ENCODE peak calls at places on chromosomes 1 and 21, in seven cellular contexts. K, V, G, M, N, C and J are unnamed samples.

GRCh38 chr1:8541961-8542521 is 224.1 kb downstream of the SLC45A1 start:
- DNase-seq in K (no peak), V (peak), G (no peak), M (peak), N (no peak), C (peak), J (no peak)

GRCh38 chr1:191993549-191993948 is 164.7 kb upstream of the RGS18 start:
- DNase-seq in K (no peak), V (peak), G (no peak), M (peak), N (no peak), C (peak), J (peak)

GRCh38 chr1:30834249-30834648 is 74.3 kb downstream of the SDC3 start:
- DNase-seq in K (no peak), V (no peak), G (no peak), M (no peak), N (no peak), C (no peak), J (no peak)

GRCh38 chr1:212477014-212477679 is 44.4 kb downstream of the NENF start:
- DNase-seq in K (peak), V (peak), G (peak), M (peak), N (peak), C (peak), J (peak)

GRCh38 chr1:105137543-105138444 is 1388.1 kb downstream of the AMY1C start:
- DNase-seq in K (peak), V (no peak), G (peak), M (peak), N (peak), C (peak), J (peak)

GRCh38 chr1:25028910-25029599 is 99.0 kb upstream of the RUNX3 start:
- DNase-seq in K (no peak), V (no peak), G (no peak), M (no peak), N (no peak), C (no peak), J (no peak)

GRCh38 chr1:97844552-97845089 is 76.2 kb downstream of the DPYD start:
- DNase-seq in K (no peak), V (no peak), G (no peak), M (no peak), N (no peak), C (no peak), J (no peak)

GRCh38 chr1:11929849-11930248 is 3.6 kb upstream of the KIAA2013 start:
- DNase-seq in K (no peak), V (peak), G (no peak), M (peak), N (no peak), C (no peak), J (peak)

GRCh38 chr21:40255665-40256064 is 388.4 kb downstream of the PCP4 start:
- DNase-seq in K (no peak), V (no peak), G (no peak), M (no peak), N (no peak), C (no peak), J (no peak)

GRCh38 chr1:119968068-119968492 is 71.8 kb upstream of the ADAM30 start:
- DNase-seq in K (peak), V (peak), G (peak), M (peak), N (peak), C (peak), J (peak)

GRCh38 chr1:168342572-168343280 is 62.0 kb downstream of the TBX19 start:
- DNase-seq in K (peak), V (peak), G (peak), M (peak), N (peak), C (peak), J (peak)

GRCh38 chr1:12480748-12481362 is 137.2 kb downstream of the DHRS3 start:
- DNase-seq in K (no peak), V (peak), G (no peak), M (peak), N (no peak), C (peak), J (peak)

GRCh38 chr1:28848408-28848807 is 36.4 kb downstream of the OPRD1 start:
- DNase-seq in K (no peak), V (no peak), G (no peak), M (no peak), N (no peak), C (no peak), J (no peak)

GRCh38 chr1:24540051-24540905 is 15.6 kb upstream of the NCMAP start:
- DNase-seq in K (no peak), V (no peak), G (no peak), M (peak), N (no peak), C (no peak), J (no peak)

GRCh38 chr21:38917045-38917774 is 111.5 kb downstream of the ETS2 start:
- DNase-seq in K (no peak), V (no peak), G (no peak), M (no peak), N (no peak), C (no peak), J (no peak)
- H4K8ac ChIP-seq in K (no peak), V (no peak), G (no peak), M (no peak), N (no peak), C (no peak), J (no peak)

DNA sequence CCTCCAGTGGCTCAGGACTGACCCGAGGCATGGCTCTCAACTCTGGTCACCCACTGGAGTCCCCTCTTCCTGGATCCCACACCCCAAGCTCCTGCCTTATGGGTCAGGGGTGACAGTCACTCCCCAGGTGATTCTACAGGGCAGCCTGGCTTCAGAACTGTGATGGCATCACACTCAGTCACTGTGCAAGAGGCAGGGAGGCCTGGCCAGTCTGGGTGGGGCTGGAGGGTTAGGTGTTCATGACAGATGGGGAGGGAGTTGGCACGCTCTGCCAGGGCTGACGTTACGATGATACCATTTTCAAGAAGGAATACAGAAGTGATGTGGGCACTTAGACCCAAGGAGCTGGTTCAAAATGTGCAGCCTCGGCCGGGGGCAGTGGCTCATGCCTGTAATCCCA is 25.2 kb upstream of the ABCG1 start:
- DNase-seq in K (no peak), V (no peak), G (no peak), M (no peak), N (no peak), C (no peak), J (no peak)
- H2BK5ac ChIP-seq in K (no peak), V (no peak), G (no peak), M (no peak), N (no peak), C (no peak), J (no peak)

GRCh38 chr21:46544824-46545223 is 60.1 kb downstream of the S100B start:
- DNase-seq in K (no peak), V (no peak), G (no peak), M (no peak), N (no peak), C (no peak), J (no peak)
- H4K8ac ChIP-seq in K (no peak), V (no peak), G (no peak), M (no peak), N (no peak), C (no peak), J (no peak)

DNA sequence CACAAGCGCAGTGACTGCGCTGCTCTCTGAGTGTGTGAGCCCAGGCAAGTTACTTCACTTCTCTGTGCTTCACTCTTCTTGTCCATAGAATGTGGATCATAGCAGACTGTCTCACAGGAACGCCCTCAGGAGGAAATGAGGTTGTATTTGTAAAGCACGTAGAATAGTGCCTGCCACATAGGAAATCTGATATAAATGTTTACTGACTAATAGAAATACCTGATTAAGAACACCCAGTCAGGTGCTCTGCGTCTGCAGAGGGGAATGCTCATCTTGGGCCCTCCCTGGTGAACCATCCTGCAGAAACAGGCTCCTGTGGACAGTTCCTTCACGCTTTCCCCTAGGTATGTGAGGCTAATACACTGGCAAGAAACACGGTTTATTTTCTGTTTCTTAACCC is 100.3 kb downstream of the BEND5 start:
- DNase-seq in K (no peak), V (no peak), G (no peak), M (no peak), N (no peak), C (no peak), J (no peak)
- H2BK5ac ChIP-seq in K (no peak), V (no peak), G (no peak), M (no peak), N (no peak), C (no peak), J (no peak)

DNA sequence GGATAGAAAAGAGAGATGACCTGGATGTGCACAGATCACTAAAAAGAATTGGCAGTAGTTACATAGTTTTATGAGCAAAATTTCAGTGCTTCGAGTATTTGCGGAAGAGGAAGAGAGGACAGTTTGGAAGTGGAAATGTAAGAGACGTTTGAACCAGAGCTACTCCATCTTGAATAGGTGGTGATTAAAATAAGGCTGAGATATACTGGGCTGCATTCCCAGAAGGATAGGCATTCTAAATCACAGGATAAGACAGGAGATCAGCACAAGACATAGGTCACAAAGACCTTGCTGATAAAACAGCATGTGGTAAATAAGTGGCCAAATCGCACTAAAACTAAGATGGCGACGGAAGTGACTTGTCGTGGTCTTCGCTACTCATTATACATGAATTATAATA is 453.3 kb downstream of the COL11A1 start:
- DNase-seq in K (no peak), V (no peak), G (no peak), M (no peak), N (no peak), C (no peak), J (no peak)
- H4K8ac ChIP-seq in K (no peak), V (no peak), G (no peak), M (no peak), N (no peak), C (no peak), J (no peak)

GRCh38 chr1:54010415-54011117 is 7.4 kb downstream of the LDLRAD1 start:
- DNase-seq in K (no peak), V (no peak), G (no peak), M (no peak), N (no peak), C (no peak), J (no peak)
- H2BK5ac ChIP-seq in K (no peak), V (no peak), G (no peak), M (no peak), N (no peak), C (no peak), J (no peak)

GRCh38 chr1:14757260-14757625 is 158.8 kb downstream of the KAZN start:
- DNase-seq in K (no peak), V (no peak), G (no peak), M (no peak), N (no peak), C (no peak), J (peak)
- H4K8ac ChIP-seq in K (no peak), V (no peak), G (no peak), M (no peak), N (no peak), C (no peak), J (no peak)

DNA sequence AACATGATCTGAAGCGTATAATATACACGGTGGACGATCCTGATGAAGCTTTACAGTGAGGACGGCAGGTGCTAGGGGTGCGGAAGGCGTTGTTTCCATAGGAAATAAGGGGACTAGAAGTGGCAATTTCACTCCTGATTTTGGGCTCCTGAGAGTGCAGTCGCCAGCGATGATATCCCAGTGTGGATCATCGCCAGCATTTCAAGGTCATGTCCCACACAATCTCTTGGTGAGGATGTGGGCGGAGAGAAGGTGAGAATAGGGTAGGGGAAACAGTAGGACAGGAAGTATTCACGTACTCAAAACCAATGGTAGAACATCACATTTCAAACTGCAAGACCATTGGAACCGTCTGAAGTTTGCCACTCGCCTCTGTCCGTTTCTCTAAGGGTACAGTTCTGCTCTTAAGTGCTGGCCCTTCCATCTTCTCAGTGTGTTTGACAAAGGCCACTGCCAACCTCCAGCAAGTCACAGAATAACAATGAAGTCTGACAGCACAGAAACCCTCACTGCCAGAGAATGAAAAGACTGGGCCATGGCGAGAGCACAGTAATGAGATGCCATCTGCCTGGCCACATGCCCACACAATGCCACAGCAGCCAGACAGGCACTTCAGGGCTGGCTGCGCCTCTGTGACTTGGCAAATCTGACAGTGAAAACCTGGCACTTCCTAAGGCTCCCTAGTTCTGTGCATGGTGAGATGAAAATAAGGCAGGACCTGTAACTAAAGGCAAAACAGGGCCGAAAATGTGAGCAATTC is 27.9 kb downstream of the PCSK9 start:
- DNase-seq in K (peak), V (no peak), G (no peak), M (no peak), N (no peak), C (no peak), J (no peak)
- H2BK5ac ChIP-seq in K (no peak), V (no peak), G (no peak), M (no peak), N (no peak), C (no peak), J (no peak)

DNA sequence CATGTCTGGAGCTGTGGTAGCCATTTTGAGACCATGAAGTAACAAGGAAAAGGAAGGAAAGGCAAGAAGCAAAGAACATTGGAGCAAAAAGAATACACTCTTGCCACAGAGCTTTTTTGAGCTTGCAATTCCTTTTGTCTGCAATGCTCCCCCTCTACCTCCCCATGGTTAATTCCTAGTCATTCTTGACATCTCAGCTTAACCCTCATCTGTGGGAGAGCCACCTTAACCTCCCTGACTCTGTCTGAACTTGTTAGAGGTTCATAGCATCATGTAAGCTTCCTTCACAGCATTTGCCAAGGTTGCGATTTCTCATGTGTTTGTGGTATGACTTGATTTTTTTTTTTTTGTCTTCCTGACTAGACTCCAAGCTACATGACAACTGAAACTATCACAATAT is 564.1 kb upstream of the PLXNA2 start:
- DNase-seq in K (no peak), V (no peak), G (no peak), M (no peak), N (no peak), C (no peak), J (no peak)
- H4K8ac ChIP-seq in K (no peak), V (no peak), G (no peak), M (no peak), N (no peak), C (no peak), J (no peak)